ENCODE peak calls at places on chromosomes 4 and X, in eight cellular contexts. D is uterus; V is NCI-H2029 treated with DMSO at 0.1 percent for 48 hours; J is putamen; H is amniotic stem cell; I is T-cell; A is activated CD4-positive, alpha-beta T cell treated with anti-CD3 and anti-CD28 coated beads, Interleukin-2, amount 50 U/mL, for 4 hours; Q is frontal cortex. G is an unnamed sample.
A peak's percentile ranks its signal among the peaks of the same experiment; 100 is the strongest.

GRCh38 chrX:66221856-66222255 is 57.8 kb downstream of the HEPH start:
- DNase-seq in D (no peak), V (no peak), J (no peak), H (no peak), I (no peak), A (no peak), Q (no peak), G (no peak)

GRCh38 chr4:159487284-159487747 is 384.4 kb downstream of the RAPGEF2 start:
- DNase-seq in D (no peak), V (peak; percentile 40), J (peak; percentile 56), H (peak; percentile 47), I (no peak), A (no peak), Q (peak; percentile 4), G (no peak)

GRCh38 chrX:78574306-78574705 is 84.8 kb downstream of the RTL3 start:
- DNase-seq in D (no peak), V (no peak), J (no peak), H (no peak), I (no peak), A (no peak), Q (no peak), G (no peak)

GRCh38 chr4:83252782-83253405 is 31.7 kb downstream of the COQ2 start:
- DNase-seq in D (peak; percentile 33), V (peak; percentile 56), J (peak; percentile 19), H (no peak), I (peak; percentile 62), A (peak; percentile 66), Q (no peak), G (peak; percentile 57)

GRCh38 chr4:168945291-168945690 is 64.8 kb downstream of the CBR4 start:
- DNase-seq in D (no peak), V (no peak), J (no peak), H (no peak), I (no peak), A (no peak), Q (no peak), G (no peak)

GRCh38 chrX:47285762-47286320 is 53.0 kb downstream of the USP11 start:
- DNase-seq in D (peak; percentile 18), V (no peak), J (no peak), H (no peak), I (no peak), A (no peak), Q (no peak), G (no peak)

GRCh38 chr4:15398732-15399131 is 29.1 kb upstream of the C1QTNF7 start:
- DNase-seq in D (no peak), V (no peak), J (no peak), H (no peak), I (no peak), A (no peak), Q (no peak), G (no peak)

GRCh38 chr4:38489924-38490639 is 173.9 kb upstream of the KLF3 start:
- DNase-seq in D (no peak), V (no peak), J (peak; percentile 20), H (no peak), I (no peak), A (no peak), Q (no peak), G (no peak)

GRCh38 chr4:10079951-10080873 is 36.4 kb downstream of the WDR1 start:
- DNase-seq in D (peak; percentile 15), V (no peak), J (no peak), H (no peak), I (no peak), A (no peak), Q (no peak), G (no peak)